ENCODE peak calls at places on chromosomes 7 and 10, in five cellular contexts. Q is fibroblast of lung, E is PC-3, N is HepG2, L is neural progenitor cell. K is an unnamed sample. For H4K20me1, the result is how much of the 10 kb centered on the place peaks cover.

GRCh38 chr10:121294630-121295029 is 303.6 kb downstream of the FGFR2 start:
- DNase-seq in N (no peak), E (no peak), Q (no peak), L (no peak), K (no peak)

GRCh38 chr7:3229904-3230470 is 71.1 kb upstream of the SDK1 start:
- DNase-seq in Q (no peak), L (no peak), E (no peak), N (no peak), K (no peak)

GRCh38 chr7:94195813-94196212 is 191.7 kb upstream of the BET1 start:
- DNase-seq in L (no peak), Q (no peak), N (no peak), E (no peak), K (no peak)

GRCh38 chr7:44735403-44736165 is 13.1 kb upstream of the ZMIZ2 start:
- DNase-seq in Q (peak), L (no peak), E (peak), N (peak), K (peak)

GRCh38 chr10:60989400-60989876 is 45.5 kb upstream of the RHOBTB1 start:
- DNase-seq in E (peak), Q (no peak), L (no peak), N (peak), K (no peak)

GRCh38 chr10:44696496-44696895 is 214.6 kb upstream of the TMEM72 start:
- DNase-seq in N (no peak), E (no peak), L (no peak), Q (peak), K (no peak)

GRCh38 chr7:157786375-157787274 is 449.8 kb downstream of the DNAJB6 start:
- DNase-seq in L (no peak), N (no peak), Q (no peak), E (no peak), K (no peak)

GRCh38 chr7:153393666-153394065 is 634.1 kb downstream of the ACTR3B start:
- DNase-seq in Q (no peak), L (peak), E (no peak), N (no peak), K (no peak)

GRCh38 chr7:108086962-108087361 is 43.2 kb downstream of the LAMB4 start:
- DNase-seq in Q (no peak), N (peak), E (no peak), L (no peak), K (no peak)

GRCh38 chr7:79570904-79571303 is 117.4 kb upstream of the MAGI2 start:
- DNase-seq in E (no peak), L (no peak), Q (no peak), N (no peak), K (no peak)

GRCh38 chr7:621572-622285 is 102.1 kb upstream of the PDGFA start:
- DNase-seq in E (peak), N (no peak), Q (no peak), L (no peak), K (peak)

GRCh38 chr10:30805061-30805460 is 175.5 kb upstream of the LYZL2 start:
- DNase-seq in L (no peak), Q (no peak), E (no peak), N (no peak), K (no peak)

GRCh38 chr10:87658383-87658795 is 1.3 kb upstream of the PAPSS2 start:
- DNase-seq in L (no peak), N (no peak), E (peak), Q (no peak), K (no peak)

GRCh38 chr7:2761801-2762497 is 73.9 kb downstream of the AMZ1 start:
- DNase-seq in N (no peak), Q (no peak), E (no peak), L (no peak), K (no peak)

GRCh38 chr10:129963076-129963830 is 821 bp downstream of the EBF3 start:
- DNase-seq in N (no peak), Q (peak), L (peak), E (no peak), K (no peak)

GRCh38 chr10:118251791-118252190 is 90.3 kb downstream of the FAM204A start:
- DNase-seq in N (no peak), E (peak), Q (peak), L (no peak), K (no peak)

GRCh38 chr7:124784879-124785818 is 19.6 kb upstream of the GPR37 start:
- DNase-seq in Q (peak), E (peak), N (peak), L (peak), K (no peak)

GRCh38 chr10:18400911-18401260 is 250.5 kb downstream of the NSUN6 start:
- DNase-seq in Q (no peak), L (peak), E (no peak), N (no peak), K (no peak)

GRCh38 chr10:117678106-117678505 is 135.6 kb downstream of the EMX2 start:
- DNase-seq in L (no peak), Q (no peak), E (peak), N (no peak), K (no peak)

GRCh38 chr10:110311357-110311949 is 6.7 kb upstream of the SMNDC1 start:
- DNase-seq in N (peak), L (peak), Q (peak), E (peak), K (peak)

DNA sequence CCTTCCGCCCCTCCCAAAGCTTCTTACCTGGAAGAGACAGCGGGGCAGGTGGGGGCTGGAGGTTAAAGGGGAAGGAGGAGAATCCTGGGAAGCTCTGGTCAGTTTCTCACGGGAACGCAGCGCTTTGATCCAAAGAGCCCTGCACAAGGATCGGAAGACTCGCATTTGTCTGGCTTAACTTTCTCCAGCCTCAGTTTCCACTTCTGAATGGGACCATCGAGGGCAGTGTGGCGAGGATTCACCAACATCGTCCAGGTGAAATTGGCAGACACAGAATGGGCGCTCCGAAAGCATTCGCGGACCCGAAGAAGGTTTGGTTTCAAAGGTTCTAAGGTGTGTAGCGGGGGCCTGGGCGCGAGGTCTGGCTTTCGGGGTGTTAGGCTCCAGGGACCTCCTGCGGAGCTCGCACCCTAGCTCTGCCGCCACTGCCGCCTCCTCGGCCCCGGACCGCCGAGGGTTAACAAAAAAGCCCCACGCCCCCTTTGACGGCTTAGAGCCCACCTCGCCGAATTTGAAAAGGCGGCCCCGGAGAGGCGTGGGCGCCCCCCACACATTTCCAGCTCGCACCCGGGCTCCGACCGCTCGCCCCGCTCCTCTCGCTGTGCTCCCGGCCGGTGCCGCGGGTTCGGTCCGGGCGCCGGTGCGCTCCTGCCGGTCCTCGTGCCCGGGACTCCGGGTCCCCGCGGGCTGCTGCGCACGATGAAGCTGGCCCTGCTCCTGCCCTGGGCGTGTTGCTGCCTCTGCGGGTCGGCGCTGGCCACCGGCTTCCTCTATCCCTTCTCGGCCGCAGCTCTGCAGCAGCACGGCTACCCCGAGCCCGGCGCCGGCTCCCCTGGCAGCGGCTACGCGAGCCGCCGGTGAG is at the start of gene COL26A1:
- DNase-seq in Q (peak), E (no peak), L (peak), N (no peak), K (no peak)
- TF ChIP-seq EZH2 in Q (peak), E (no peak), L (no peak), N (no peak), K (no peak)

DNA sequence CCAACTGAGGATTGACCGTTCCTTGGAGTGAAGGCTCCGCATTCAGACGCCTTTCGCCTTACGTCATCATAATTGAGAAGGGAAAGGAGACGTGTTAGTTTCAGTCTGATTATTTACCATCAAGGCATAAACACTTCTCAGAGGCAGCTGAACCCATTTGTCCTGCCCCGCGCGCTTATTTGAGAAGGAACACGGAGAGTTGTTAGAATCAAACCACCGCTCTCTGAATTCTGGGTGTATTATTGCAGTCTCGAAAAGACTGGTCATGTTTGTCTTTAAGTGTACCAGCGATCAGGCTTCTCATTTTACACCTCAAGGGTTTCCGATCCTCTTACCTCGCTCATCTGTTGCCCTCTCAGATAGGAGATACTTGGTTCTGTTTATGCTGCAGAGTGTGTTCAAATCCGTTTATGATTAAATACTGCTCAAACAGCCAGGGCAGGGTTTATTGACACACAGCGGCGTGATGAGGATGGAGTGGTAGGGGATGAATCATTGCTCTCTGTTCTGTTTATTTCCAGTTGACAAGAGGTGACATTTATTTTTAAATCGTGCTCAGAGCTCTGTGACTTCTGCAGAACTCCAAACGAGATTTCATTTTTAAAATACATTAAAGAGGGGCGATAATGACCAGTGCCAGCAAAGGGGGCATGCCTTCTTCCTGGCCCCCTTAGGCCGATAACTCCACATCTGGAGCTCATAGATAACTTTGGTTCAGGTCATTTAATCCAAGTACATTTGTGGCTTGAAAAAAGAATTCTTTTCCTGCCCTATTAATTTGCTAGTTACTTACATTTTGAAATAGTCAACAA is 30.5 kb downstream of the FOXK1 start:
- DNase-seq in N (peak), E (peak), L (no peak), Q (peak), K (no peak)
- H4K20me1 ChIP-seq in N (half or more), E (under half), L (half or more), Q (under half), K (half or more)

GRCh38 chr7:116955801-116956514 is 2.7 kb downstream of the ST7 start:
- DNase-seq in N (no peak), L (no peak), E (no peak), Q (peak), K (no peak)
- H3K4me2 ChIP-seq in N (peak), L (no peak), E (peak), Q (peak), K (peak)

DNA sequence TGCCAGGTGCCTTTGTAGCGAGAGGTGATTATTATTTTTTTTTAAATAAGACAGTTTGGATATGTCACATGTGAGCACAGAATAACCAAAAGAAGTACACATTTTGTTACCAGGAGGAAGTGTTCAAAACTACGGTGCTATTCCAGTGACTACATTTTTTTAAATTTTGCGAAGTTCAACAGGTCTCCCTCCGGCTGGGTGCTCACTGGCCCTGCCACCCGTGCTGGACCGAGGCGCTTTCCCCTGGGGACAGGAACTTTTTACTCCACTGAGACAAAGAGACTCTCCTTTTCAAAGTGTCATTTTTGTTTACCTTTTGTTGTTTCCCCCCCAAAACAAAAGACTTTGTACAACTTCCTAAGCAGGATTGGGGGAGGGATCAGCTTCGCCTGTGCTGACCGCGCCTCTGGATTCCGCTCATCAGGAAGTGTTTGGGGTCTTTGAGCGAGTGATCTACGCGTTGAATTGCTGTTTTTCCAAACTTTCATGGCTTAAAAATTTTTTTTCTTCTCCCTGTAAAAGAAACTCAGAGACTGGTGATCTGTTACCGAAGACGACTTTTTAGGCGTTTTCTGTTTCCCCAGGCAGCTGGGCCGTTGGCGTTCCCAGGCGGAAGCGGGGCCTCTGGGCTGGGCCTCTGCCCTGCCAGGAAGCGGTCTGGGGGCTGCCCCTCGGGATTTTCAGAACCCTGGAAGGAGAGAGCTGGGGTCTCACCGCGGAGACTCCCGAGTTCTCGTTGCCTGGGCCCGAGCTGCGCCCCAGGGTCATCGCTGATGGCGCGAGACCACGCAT is 7.2 kb downstream of the EN2 start:
- DNase-seq in N (no peak), E (no peak), Q (no peak), L (peak), K (no peak)
- TF ChIP-seq EZH2 in N (no peak), E (no peak), Q (peak), L (peak), K (no peak)

GRCh38 chr10:49096890-49097445 is 18.4 kb downstream of the VSTM4 start:
- DNase-seq in Q (no peak), E (no peak), N (no peak), L (no peak), K (no peak)

GRCh38 chr10:49093922-49094321 is 21.4 kb downstream of the VSTM4 start:
- DNase-seq in N (no peak), E (no peak), L (no peak), Q (no peak), K (no peak)

GRCh38 chr10:49091450-49092210 is 23.7 kb downstream of the VSTM4 start:
- DNase-seq in L (no peak), N (no peak), Q (no peak), E (no peak), K (no peak)

GRCh38 chr10:49092477-49092876 is 22.8 kb downstream of the VSTM4 start:
- DNase-seq in Q (no peak), E (no peak), N (no peak), L (no peak), K (no peak)

GRCh38 chr10:49094707-49095106 is 20.6 kb downstream of the VSTM4 start:
- DNase-seq in L (no peak), E (no peak), Q (no peak), N (no peak), K (no peak)
- H4K20me1 ChIP-seq in L (under half), E (under half), Q (under half), N (under half), K (under half)

GRCh38 chr7:115183431-115184057 is 261.6 kb downstream of the MDFIC start:
- DNase-seq in E (no peak), L (no peak), N (no peak), Q (peak), K (peak)
- H3K4me2 ChIP-seq in E (no peak), L (no peak), N (no peak), Q (no peak), K (no peak)

GRCh38 chr10:20457656-20458055 is 439.5 kb downstream of the NEBL start:
- DNase-seq in E (no peak), L (no peak), N (no peak), Q (no peak), K (no peak)

GRCh38 chr10:20455774-20456173 is 441.3 kb downstream of the NEBL start:
- DNase-seq in N (no peak), E (no peak), Q (no peak), L (no peak), K (no peak)
- TF ChIP-seq EZH2 in N (no peak), E (no peak), Q (no peak), L (no peak), K (no peak)

GRCh38 chr10:91140995-91141549 is 79.4 kb upstream of the PCGF5 start:
- DNase-seq in L (no peak), E (no peak), N (no peak), Q (no peak), K (no peak)

GRCh38 chr10:91150631-91151030 is 69.8 kb upstream of the PCGF5 start:
- DNase-seq in E (no peak), N (no peak), L (no peak), Q (no peak), K (no peak)

GRCh38 chr10:91144961-91145360 is 75.5 kb upstream of the PCGF5 start:
- DNase-seq in N (no peak), L (no peak), Q (peak), E (no peak), K (no peak)

GRCh38 chr10:91149550-91149949 is 70.9 kb upstream of the PCGF5 start:
- DNase-seq in E (no peak), N (no peak), L (no peak), Q (no peak), K (no peak)

GRCh38 chr10:91146146-91146545 is 74.3 kb upstream of the PCGF5 start:
- DNase-seq in E (no peak), L (no peak), Q (no peak), N (no peak), K (no peak)
- H4K20me1 ChIP-seq in E (under half), L (under half), Q (under half), N (under half), K (under half)

GRCh38 chr10:99085358-99085757 is 150.3 kb downstream of the HPSE2 start:
- DNase-seq in Q (no peak), E (no peak), L (no peak), N (no peak), K (no peak)
- H3K4me2 ChIP-seq in Q (no peak), E (no peak), L (no peak), N (no peak), K (no peak)

K was measured in PC-9.